ENCODE peak calls at places on chromosome 16, in nine cellular contexts. R is ovary, F is GM06990, Q is Peyer's patch, S is A549, P is astrocyte of the cerebellum, N is kidney epithelial cell, M is mucosa of descending colon, O is lower leg skin. Y is an unnamed sample.

GRCh38 chr16:19138601-19139000 is 24.8 kb downstream of the ITPRIPL2 start:
- DNase-seq in M (peak; percentile 65), N (no peak), O (peak; percentile 96), P (no peak), F (no peak), R (peak; percentile 51), Q (no peak), S (peak; percentile 60), Y (no peak)

GRCh38 chr16:29891525-29892457 is 7.6 kb downstream of the SEZ6L2 start:
- DNase-seq in S (no peak), N (no peak), Q (no peak), M (no peak), P (no peak), O (no peak), F (no peak), R (no peak), Y (no peak)

GRCh38 chr16:51763072-51763658 is 612.1 kb upstream of the SALL1 start:
- DNase-seq in R (no peak), M (no peak), S (no peak), F (no peak), N (peak; percentile 19), O (no peak), Q (no peak), P (no peak), Y (no peak)

GRCh38 chr16:63617990-63618763 is 1503.7 kb downstream of the CDH11 start:
- DNase-seq in P (no peak), M (peak; percentile 46), O (no peak), F (no peak), S (peak; percentile 20), N (no peak), R (no peak), Q (peak; percentile 53), Y (no peak)

GRCh38 chr16:10992797-10993196 is 48.4 kb downstream of the CLEC16A start:
- DNase-seq in R (no peak), O (no peak), Q (no peak), N (no peak), M (no peak), P (peak; percentile 41), F (no peak), S (peak; percentile 62), Y (peak; percentile 16)

GRCh38 chr16:49283376-49284049 is 1.9 kb upstream of the CBLN1 start:
- DNase-seq in R (no peak), F (no peak), O (no peak), M (no peak), N (no peak), Q (no peak), S (no peak), P (no peak), Y (no peak)

GRCh38 chr16:70756071-70756470 is 44.9 kb downstream of the VAC14 start:
- DNase-seq in M (peak; percentile 31), N (no peak), O (no peak), Q (no peak), S (no peak), R (no peak), F (no peak), P (no peak), Y (no peak)

GRCh38 chr16:2289282-2289681 is 21.4 kb upstream of the RNPS1 start:
- DNase-seq in R (no peak), P (no peak), N (no peak), M (peak; percentile 45), F (no peak), Q (no peak), S (no peak), O (no peak), Y (no peak)

GRCh38 chr16:4660454-4661007 is 32.8 kb upstream of the NUDT16L1 start:
- DNase-seq in O (no peak), Q (no peak), P (peak; percentile 11), N (peak; percentile 76), S (no peak), R (peak; percentile 51), F (peak; percentile 58), M (peak; percentile 77), Y (peak; percentile 9)

GRCh38 chr16:27726621-27727275 is 176.8 kb downstream of the KATNIP start:
- DNase-seq in R (no peak), P (no peak), Q (no peak), N (no peak), O (no peak), M (no peak), F (no peak), S (no peak), Y (no peak)

GRCh38 chr16:27492588-27492979 is 57.1 kb downstream of the GTF3C1 start:
- DNase-seq in M (no peak), N (no peak), O (no peak), P (no peak), R (no peak), Q (no peak), F (no peak), S (no peak), Y (no peak)

GRCh38 chr16:5042574-5043171 is 8.9 kb upstream of the NAGPA start:
- DNase-seq in S (no peak), O (no peak), F (no peak), M (no peak), R (no peak), P (no peak), N (no peak), Q (peak; percentile 15), Y (no peak)

GRCh38 chr16:2008009-2008526 is 1.6 kb downstream of the ZNF598 start:
- DNase-seq in M (peak; percentile 80), R (no peak), F (no peak), O (peak; percentile 95), S (no peak), Q (peak; percentile 82), N (no peak), P (no peak), Y (no peak)

GRCh38 chr16:3135120-3135715 is 389 bp downstream of the ZNF213 start:
- DNase-seq in P (no peak), Q (no peak), S (no peak), O (no peak), F (no peak), N (no peak), M (no peak), R (no peak), Y (no peak)

GRCh38 chr16:76474048-76474447 is 196.8 kb downstream of the CNTNAP4 start:
- DNase-seq in O (no peak), M (no peak), R (no peak), N (no peak), S (no peak), Q (no peak), P (no peak), F (no peak), Y (no peak)

GRCh38 chr16:1887711-1888354 is 15.9 kb upstream of the MEIOB start:
- DNase-seq in R (no peak), S (no peak), Q (no peak), N (no peak), O (no peak), M (peak; percentile 10), F (no peak), P (no peak), Y (no peak)

GRCh38 chr16:65122724-65122973 is 786 bp upstream of the CDH11 start:
- DNase-seq in O (no peak), N (no peak), F (no peak), S (no peak), P (no peak), R (no peak), Q (no peak), M (no peak), Y (no peak)

GRCh38 chr16:72844225-72844920 is 203.6 kb downstream of the ZFHX3 start:
- DNase-seq in O (peak; percentile 20), R (no peak), Q (no peak), M (no peak), S (no peak), N (no peak), P (no peak), F (no peak), Y (no peak)

GRCh38 chr16:66661210-66661560 is 35.4 kb downstream of the CMTM4 start:
- DNase-seq in N (peak; percentile 14), M (no peak), F (no peak), R (no peak), S (no peak), O (peak; percentile 8), Q (no peak), P (no peak), Y (no peak)

GRCh38 chr16:66658860-66659190 is 37.7 kb downstream of the CMTM4 start:
- DNase-seq in R (no peak), S (no peak), F (no peak), P (no peak), Q (no peak), O (no peak), N (no peak), M (no peak), Y (no peak)

GRCh38 chr16:66658143-66658859 is 38.2 kb downstream of the CMTM4 start:
- DNase-seq in R (no peak), P (no peak), O (no peak), S (no peak), N (no peak), Q (no peak), M (no peak), F (no peak), Y (no peak)

GRCh38 chr16:66662445-66663194 is 33.9 kb downstream of the CMTM4 start:
- DNase-seq in F (no peak), P (no peak), R (no peak), O (peak; percentile 64), Q (no peak), S (peak; percentile 65), M (no peak), N (no peak), Y (no peak)

GRCh38 chr16:66660422-66661209 is 35.9 kb downstream of the CMTM4 start:
- DNase-seq in F (no peak), S (peak; percentile 72), N (peak; percentile 85), R (peak; percentile 66), Q (no peak), P (peak; percentile 57), O (peak; percentile 89), M (no peak), Y (peak; percentile 44)
- H3K4me3 ChIP-seq in F (no peak overlapping the region), S (peak overlapping the region; percentile 5), N (no peak overlapping the region), R (no peak overlapping the region), Q (no peak overlapping the region), P (no peak overlapping the region), O (no peak overlapping the region), M (no peak overlapping the region), Y (no peak overlapping the region)

GRCh38 chr16:54597222-54597621 is 310.6 kb upstream of the IRX3 start:
- DNase-seq in F (no peak), M (no peak), P (no peak), S (no peak), O (no peak), R (no peak), N (no peak), Q (no peak), Y (no peak)
- TF ChIP-seq CTCF in F (no peak), M (no peak), P (no peak), S (no peak), O (no peak), R (no peak), N (no peak), Q (no peak), Y (no peak)

GRCh38 chr16:17368951-17369350 is 101.8 kb downstream of the XYLT1 start:
- DNase-seq in R (no peak), M (no peak), N (no peak), S (no peak), P (no peak), F (no peak), O (no peak), Q (no peak), Y (no peak)
- H3K4me3 ChIP-seq in R (no peak overlapping the region), M (no peak overlapping the region), N (no peak overlapping the region), S (no peak overlapping the region), P (no peak overlapping the region), F (no peak overlapping the region), O (no peak overlapping the region), Q (no peak overlapping the region), Y (no peak overlapping the region)

DNA sequence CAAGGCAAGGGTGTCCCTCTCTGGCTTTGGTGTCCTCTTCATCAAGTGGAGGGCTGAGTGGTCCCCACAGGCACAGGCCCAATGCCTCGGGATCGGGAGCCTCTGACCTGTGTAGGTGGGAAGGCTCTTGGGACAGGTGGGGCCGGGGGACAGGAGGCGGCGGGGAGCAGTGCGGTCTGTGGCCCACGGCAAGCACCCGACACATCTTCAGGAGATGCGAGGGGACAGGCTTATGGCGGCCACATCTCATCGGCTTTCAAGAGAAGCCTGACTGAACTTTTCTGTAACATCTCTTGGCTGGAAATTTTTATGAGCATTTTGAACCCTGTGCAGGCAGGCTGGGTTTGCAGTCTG is 8.7 kb downstream of the ZNF469 start:
- DNase-seq in Q (no peak), F (no peak), S (no peak), M (no peak), P (no peak), N (no peak), O (no peak), R (no peak), Y (no peak)
- TF ChIP-seq CTCF in Q (no peak), F (no peak), S (no peak), M (no peak), P (no peak), N (no peak), O (no peak), R (no peak), Y (no peak)

Y was measured in retinal pigment epithelial cell.